ENCODE peak calls at places on chromosomes 12 and 14, in four cellular contexts. F is GM12878, N is GM12891, G is K562. T is an unnamed sample.

GRCh38 chr14:105471823-105472495 is 2.7 kb upstream of the CRIP2 start:
- DNase-seq in F (no peak), N (no peak), G (no peak), T (no peak)

GRCh38 chr14:64786296-64787149 is 82.3 kb downstream of the PLEKHG3 start:
- DNase-seq in F (no peak), N (no peak), G (no peak), T (no peak)

GRCh38 chr14:85529803-85530574 is at the start of gene FLRT2:
- DNase-seq in F (no peak), N (no peak), G (no peak), T (no peak)

GRCh38 chr12:109735825-109736551 is 22.4 kb downstream of the FAM222A start:
- DNase-seq in F (no peak), N (no peak), G (no peak), T (no peak)

GRCh38 chr14:62015945-62016344 is 253.7 kb downstream of the SNAPC1 start:
- DNase-seq in F (no peak), N (no peak), G (no peak), T (no peak)

GRCh38 chr14:93789366-93790130 is 1.3 kb upstream of the PRIMA1 start:
- DNase-seq in F (no peak), N (no peak), G (no peak), T (no peak)

GRCh38 chr12:50314629-50315312 is 31.5 kb upstream of the LIMA1 start:
- DNase-seq in F (no peak), N (no peak), G (peak), T (no peak)

GRCh38 chr12:123924539-123924938 is 48.1 kb downstream of the CCDC92 start:
- DNase-seq in F (no peak), N (no peak), G (no peak), T (no peak)

GRCh38 chr12:8831116-8831515 is 8.7 kb downstream of the A2ML1 start:
- DNase-seq in F (no peak), N (no peak), G (no peak), T (no peak)

GRCh38 chr12:50246159-50246865 is 37.0 kb downstream of the LIMA1 start:
- DNase-seq in F (no peak), N (no peak), G (no peak), T (no peak)

GRCh38 chr12:91264178-91264577 is 81.6 kb upstream of the DCN start:
- DNase-seq in F (no peak), N (no peak), G (no peak), T (no peak)

GRCh38 chr12:79973774-79974173 is 38.9 kb upstream of the PPP1R12A start:
- DNase-seq in F (no peak), N (no peak), G (no peak), T (no peak)

GRCh38 chr14:106605548-106606448 is 1079.4 kb downstream of the TMEM121 start:
- DNase-seq in F (peak), N (peak), G (peak), T (no peak)

GRCh38 chr12:92796650-92797049 is 93.9 kb downstream of the PLEKHG7 start:
- DNase-seq in F (no peak), N (no peak), G (no peak), T (no peak)

GRCh38 chr12:69987453-69988102 is 162.6 kb downstream of the MYRFL start:
- DNase-seq in F (no peak), N (no peak), G (no peak), T (no peak)

GRCh38 chr12:15044461-15044860 is 71.6 kb downstream of the PDE6H start:
- DNase-seq in F (no peak), N (no peak), G (no peak), T (no peak)

GRCh38 chr12:108553799-108554198 is 7.2 kb downstream of the SART3 start:
- DNase-seq in F (no peak), N (no peak), G (no peak), T (no peak)

GRCh38 chr12:104680070-104680469 is 223.3 kb downstream of the CHST11 start:
- DNase-seq in F (peak), N (no peak), G (no peak), T (no peak)

GRCh38 chr14:94174622-94175402 is 690 bp downstream of the PPP4R4 start:
- DNase-seq in F (no peak), N (no peak), G (no peak), T (no peak)

GRCh38 chr12:108430245-108430644 is 84.8 kb upstream of the FICD start:
- DNase-seq in F (no peak), N (no peak), G (no peak), T (no peak)

GRCh38 chr14:77023001-77023996 is 5.2 kb downstream of the IRF2BPL start:
- DNase-seq in F (no peak), N (no peak), G (no peak), T (no peak)

GRCh38 chr14:96059519-96060135 is 20.5 kb downstream of the C14orf132 start:
- DNase-seq in F (no peak), N (no peak), G (no peak), T (no peak)

GRCh38 chr12:52441320-52441911 is 7.2 kb upstream of the KRT75 start:
- DNase-seq in F (no peak), N (no peak), G (no peak), T (no peak)

GRCh38 chr12:62934799-62935674 is at the start of gene PPM1H:
- DNase-seq in F (no peak), N (peak), G (peak), T (peak)

GRCh38 chr14:73295198-73295796 is 58.0 kb downstream of the PAPLN start:
- DNase-seq in F (no peak), N (no peak), G (peak), T (no peak)

GRCh38 chr12:118061011-118061875 is at the start of gene WSB2:
- DNase-seq in F (no peak), N (peak), G (peak), T (no peak)

GRCh38 chr14:94394025-94394493 is 5.7 kb upstream of the SERPINA1 start:
- DNase-seq in F (no peak), N (no peak), G (no peak), T (no peak)

GRCh38 chr12:94290353-94290752 is 142.0 kb downstream of the PLXNC1 start:
- DNase-seq in F (no peak), N (no peak), G (no peak), T (no peak)

GRCh38 chr14:43198465-43198864 is 1308.6 kb downstream of the FSCB start:
- DNase-seq in F (no peak), N (no peak), G (no peak), T (no peak)

GRCh38 chr14:53183611-53184010 is 30.5 kb upstream of the DDHD1 start:
- DNase-seq in F (no peak), N (no peak), G (no peak), T (no peak)

GRCh38 chr14:53186532-53186931 is 33.4 kb upstream of the DDHD1 start:
- DNase-seq in F (no peak), N (no peak), G (no peak), T (no peak)

GRCh38 chr14:53187921-53188463 is 34.9 kb upstream of the DDHD1 start:
- DNase-seq in F (no peak), N (no peak), G (no peak), T (no peak)

GRCh38 chr14:53180272-53181221 is 27.4 kb upstream of the DDHD1 start:
- DNase-seq in F (peak), N (no peak), G (peak), T (no peak)

DNA sequence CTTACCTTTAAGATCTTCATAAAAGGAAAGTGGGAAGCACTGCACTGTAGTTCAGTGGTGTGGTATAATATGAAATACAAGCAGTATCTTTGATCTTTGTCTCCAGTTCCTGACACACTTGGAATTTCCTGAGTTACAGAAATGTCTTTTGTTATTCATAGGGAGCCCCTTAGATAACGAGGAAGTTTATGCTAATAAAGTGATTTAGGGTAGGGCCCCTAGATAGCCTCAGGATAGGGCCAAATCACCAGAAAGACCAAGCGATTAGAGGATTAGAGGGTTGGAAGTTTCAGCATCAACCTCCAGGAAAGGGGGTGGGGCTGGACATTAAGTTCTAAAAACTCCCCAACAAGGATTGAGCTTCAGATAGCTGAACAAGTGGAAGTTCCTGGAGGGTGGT is 29.9 kb upstream of the DDHD1 start:
- DNase-seq in F (no peak), N (no peak), G (no peak), T (no peak)
- TF ChIP-seq SPI1 in F (no peak), N (no peak), G (no peak), T (no peak)

DNA sequence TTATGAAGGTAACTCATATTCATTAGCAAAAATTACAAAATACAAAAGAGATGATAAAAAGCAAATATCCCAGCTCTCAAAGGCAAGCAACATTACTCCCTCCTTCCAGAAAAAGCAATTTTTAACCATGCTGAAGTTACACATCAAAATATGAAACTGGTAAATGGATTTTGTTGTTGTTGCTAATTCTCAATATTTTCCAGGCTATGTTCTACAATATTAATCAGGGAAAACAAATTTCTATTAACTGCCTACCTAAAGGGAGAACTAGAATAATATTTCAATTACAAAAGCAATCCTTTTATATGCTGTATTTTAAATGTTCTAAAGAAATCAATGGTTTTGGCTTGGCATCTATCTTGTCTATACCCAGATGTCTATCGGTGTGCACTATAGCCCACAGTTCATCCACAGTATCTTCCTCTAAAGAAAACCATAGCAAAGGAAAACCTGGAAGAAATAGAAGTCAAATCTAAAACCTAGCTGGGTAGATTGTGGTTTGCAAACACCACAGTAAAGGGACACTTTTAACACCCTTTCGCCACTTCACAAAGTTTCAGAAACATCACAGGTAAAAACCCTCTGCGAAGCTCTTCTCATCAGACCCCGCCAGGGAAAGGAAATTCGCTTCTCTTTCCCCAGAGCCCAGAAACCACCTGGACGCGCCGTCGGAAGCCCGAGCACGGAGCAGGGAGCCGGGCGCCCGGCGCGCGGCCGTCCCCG is 32.0 kb downstream of the TC2N start:
- DNase-seq in F (no peak), N (no peak), G (no peak), T (no peak)
- TF ChIP-seq SPI1 in F (no peak), N (no peak), G (no peak), T (no peak)

GRCh38 chr14:59959663-59960062 is 39.7 kb downstream of the LRRC9 start:
- DNase-seq in F (no peak), N (no peak), G (no peak), T (no peak)
- TF ChIP-seq SPI1 in F (no peak), N (no peak), G (no peak), T (no peak)

DNA sequence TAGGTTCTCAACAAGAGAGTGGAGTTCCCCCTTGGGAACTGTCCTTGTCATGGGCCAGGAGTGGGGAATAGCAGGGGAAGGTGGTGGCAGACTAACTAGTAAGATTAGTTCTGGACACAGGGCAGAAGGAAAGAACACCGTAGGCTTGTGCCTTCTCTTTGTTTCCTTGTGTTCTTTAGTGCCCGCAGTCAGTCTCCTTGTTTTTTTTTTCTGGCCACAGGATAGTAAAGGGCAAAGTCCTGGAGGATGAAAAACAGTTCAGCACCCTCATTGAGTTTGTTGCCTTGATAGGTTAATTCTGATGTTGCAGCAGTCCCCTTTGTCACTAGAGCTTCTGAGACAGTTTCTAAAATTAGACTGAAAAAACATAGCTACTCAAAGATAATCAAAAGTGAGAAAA is 8.4 kb downstream of the PEX5 start:
- DNase-seq in F (no peak), N (no peak), G (no peak), T (no peak)
- TF ChIP-seq SPI1 in F (no peak), N (no peak), G (no peak), T (no peak)

GRCh38 chr12:57899010-57899662 is 42.2 kb upstream of the ATP23 start:
- DNase-seq in F (peak), N (peak), G (no peak), T (no peak)

GRCh38 chr12:57896139-57896436 is 45.3 kb upstream of the ATP23 start:
- DNase-seq in F (no peak), N (no peak), G (no peak), T (no peak)

GRCh38 chr12:57897296-57897974 is 43.9 kb upstream of the ATP23 start:
- DNase-seq in F (no peak), N (no peak), G (no peak), T (no peak)

GRCh38 chr12:57896437-57897201 is 44.7 kb upstream of the ATP23 start:
- DNase-seq in F (no peak), N (no peak), G (no peak), T (no peak)

GRCh38 chr12:57898308-57898970 is 42.9 kb upstream of the ATP23 start:
- DNase-seq in F (peak), N (no peak), G (no peak), T (peak)
- TF ChIP-seq SPI1 in F (no peak), N (peak), G (no peak), T (peak)

GRCh38 chr14:60349663-60350365 is 100.8 kb downstream of the PPM1A start:
- DNase-seq in F (no peak), N (peak), G (peak), T (peak)
- TF ChIP-seq SPI1 in F (no peak), N (no peak), G (no peak), T (no peak)

DNA sequence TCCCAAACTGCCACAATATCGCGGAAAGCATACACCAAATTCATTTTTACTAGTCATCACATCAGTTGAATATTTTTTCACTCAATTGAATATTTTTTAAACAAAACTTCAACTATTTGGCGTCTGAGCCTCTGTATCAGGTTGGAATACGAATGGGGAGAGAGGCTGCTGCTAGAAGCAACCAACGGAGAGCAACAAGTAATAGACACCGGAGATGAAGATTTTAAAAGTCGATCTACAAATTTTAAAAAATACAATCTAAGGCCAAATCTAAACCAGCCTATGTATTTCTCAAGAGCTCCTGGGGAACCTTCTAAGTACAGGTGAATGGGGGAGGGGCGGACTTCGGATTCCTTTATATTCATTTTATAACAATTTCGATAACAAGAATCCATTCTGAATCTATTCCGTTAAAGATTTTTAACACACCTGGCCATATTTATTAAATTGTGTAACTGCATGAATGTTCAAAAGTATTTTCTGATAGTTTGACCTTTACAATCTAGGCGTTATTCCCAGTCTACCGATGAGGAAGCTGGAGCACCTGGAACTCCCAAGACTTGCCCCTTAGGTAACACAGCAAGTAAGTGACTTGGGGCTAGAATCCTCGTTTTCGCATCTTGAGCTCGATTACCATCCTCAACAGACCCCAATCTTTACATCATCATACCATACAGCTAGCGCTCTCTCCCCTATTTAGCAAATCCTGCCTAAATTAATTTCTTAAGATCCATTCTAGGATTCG is 1.2 kb downstream of the GNPNAT1 start:
- DNase-seq in F (no peak), N (no peak), G (no peak), T (no peak)
- TF ChIP-seq SPI1 in F (no peak), N (no peak), G (no peak), T (no peak)

DNA sequence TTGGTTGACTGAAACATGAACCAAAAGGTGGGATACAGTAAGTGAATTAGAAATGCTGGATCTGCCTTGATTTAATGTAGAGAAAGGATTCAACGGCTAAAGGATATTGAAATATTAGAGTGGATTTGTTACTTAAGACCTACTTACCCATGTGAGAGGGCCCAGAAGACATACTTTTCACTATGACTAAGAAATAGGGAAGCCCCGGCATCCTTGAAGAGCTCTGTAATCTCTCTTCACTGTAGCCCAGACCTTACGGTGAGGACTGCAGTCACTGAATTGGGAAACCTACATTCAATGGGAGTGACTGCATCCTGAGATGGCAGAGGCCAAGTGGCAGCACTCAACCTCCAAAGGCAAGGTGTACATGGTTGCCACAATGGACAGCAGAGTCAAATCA is 52.5 kb downstream of the KANSL2 start:
- DNase-seq in F (no peak), N (no peak), G (no peak), T (no peak)
- TF ChIP-seq SPI1 in F (no peak), N (no peak), G (no peak), T (no peak)

GRCh38 chr12:25322918-25323773 is 72.4 kb upstream of the KRAS start:
- DNase-seq in F (no peak), N (no peak), G (no peak), T (no peak)
- TF ChIP-seq SPI1 in F (no peak), N (no peak), G (no peak), T (no peak)

DNA sequence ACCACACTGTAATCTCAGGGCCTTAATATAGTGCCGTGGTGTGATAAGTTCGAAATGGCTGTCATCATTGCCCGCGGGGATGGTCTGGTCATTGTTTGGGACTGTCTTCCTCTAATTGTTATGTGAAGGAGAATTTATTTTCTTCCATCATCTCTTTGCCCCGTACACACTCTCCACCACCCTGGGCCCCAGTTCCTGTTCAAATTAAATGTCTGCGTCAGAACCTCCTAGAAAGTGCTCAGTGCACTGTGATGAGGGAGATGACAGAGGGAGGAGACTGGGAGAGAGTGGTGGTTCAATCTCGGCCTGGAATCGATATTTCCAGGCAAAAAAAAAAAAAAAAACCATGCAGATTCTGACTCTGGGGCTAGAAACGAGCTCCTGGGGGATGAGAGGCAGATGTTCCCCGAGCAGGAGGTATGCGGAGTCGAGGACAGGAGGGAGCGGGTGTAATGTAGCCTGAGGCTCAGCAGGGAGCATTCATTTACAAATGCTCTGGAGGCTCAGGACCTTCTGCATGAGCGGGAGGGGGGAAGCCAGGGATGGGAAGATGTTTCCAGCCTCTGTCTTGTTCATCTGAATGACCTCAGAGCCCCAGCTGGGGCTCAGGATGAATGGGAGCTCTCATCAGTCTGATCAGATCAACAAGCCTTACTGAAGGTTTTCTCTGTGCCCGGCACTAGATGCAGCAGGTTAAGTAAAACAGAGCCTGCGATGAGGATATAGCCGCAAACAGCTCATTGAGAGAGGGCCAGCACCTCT is 219.5 kb downstream of the TBX5 start:
- DNase-seq in F (no peak), N (no peak), G (no peak), T (no peak)
- TF ChIP-seq SPI1 in F (no peak), N (no peak), G (no peak), T (no peak)

T was measured in HL-60.